ENCODE peak calls at places on chromosomes 16 and 17, in seven cellular contexts. J, Z, Y, T, E, V and F are unnamed samples. For H3K4me1, the result is how much of the 10 kb centered on the place peaks cover.

GRCh38 chr17:37327341-37328090 is 48.3 kb upstream of the C17orf78 start:
- DNase-seq in J (no peak), Z (peak), Y (no peak), T (no peak), E (no peak), V (no peak), F (no peak)

GRCh38 chr16:78443780-78444422 is 344.4 kb downstream of the WWOX start:
- DNase-seq in J (no peak), Z (no peak), Y (no peak), T (no peak), E (no peak), V (no peak), F (peak)

GRCh38 chr16:30110661-30111060 is 2.7 kb downstream of the GDPD3 start:
- DNase-seq in J (no peak), Z (no peak), Y (no peak), T (no peak), E (no peak), V (no peak), F (no peak)

GRCh38 chr17:41352597-41353366 is 2.2 kb upstream of the KRT33A start:
- DNase-seq in J (no peak), Z (no peak), Y (no peak), T (no peak), E (no peak), V (no peak), F (no peak)

GRCh38 chr16:30066882-30067583 is 1.5 kb downstream of the ALDOA start:
- DNase-seq in J (no peak), Z (no peak), Y (peak), T (no peak), E (no peak), V (no peak), F (no peak)

GRCh38 chr17:1627987-1628855 is at the start of gene SLC43A2:
- DNase-seq in J (no peak), Z (peak), Y (peak), T (peak), E (peak), V (no peak), F (peak)

GRCh38 chr17:50721194-50722010 is 2.0 kb downstream of the LUC7L3 start:
- DNase-seq in J (no peak), Z (no peak), Y (peak), T (no peak), E (no peak), V (no peak), F (peak)

GRCh38 chr17:33292184-33292980 is 713 bp downstream of the ASIC2 start:
- DNase-seq in J (peak), Z (peak), Y (peak), T (no peak), E (no peak), V (no peak), F (peak)

GRCh38 chr17:67156269-67157199 is 88.5 kb downstream of the HELZ start:
- DNase-seq in J (no peak), Z (no peak), Y (no peak), T (no peak), E (no peak), V (no peak), F (no peak)

GRCh38 chr16:81004646-81005353 is 1.9 kb downstream of the CMC2 start:
- DNase-seq in J (no peak), Z (peak), Y (peak), T (peak), E (peak), V (no peak), F (no peak)

GRCh38 chr17:82851381-82851780 is 11.6 kb upstream of the ZNF750 start:
- DNase-seq in J (no peak), Z (no peak), Y (no peak), T (no peak), E (no peak), V (no peak), F (no peak)

GRCh38 chr16:83967838-83968482 is at the start of gene NECAB2:
- DNase-seq in J (no peak), Z (no peak), Y (peak), T (no peak), E (no peak), V (no peak), F (peak)

GRCh38 chr16:1300664-1301476 is 8.6 kb upstream of the UBE2I start:
- DNase-seq in J (no peak), Z (peak), Y (peak), T (no peak), E (peak), V (no peak), F (peak)

GRCh38 chr16:29147710-29148425 is 163.0 kb downstream of the LAT start:
- DNase-seq in J (no peak), Z (no peak), Y (no peak), T (no peak), E (no peak), V (no peak), F (no peak)

GRCh38 chr17:60305141-60305540 is 86.8 kb downstream of the USP32 start:
- DNase-seq in J (no peak), Z (peak), Y (no peak), T (no peak), E (peak), V (peak), F (no peak)

GRCh38 chr17:3221850-3222249 is 14.4 kb downstream of the OR1A1 start:
- DNase-seq in J (no peak), Z (no peak), Y (no peak), T (no peak), E (no peak), V (no peak), F (no peak)

GRCh38 chr17:182164-182751 is 808 bp upstream of the DOC2B start:
- DNase-seq in J (no peak), Z (no peak), Y (no peak), T (no peak), E (peak), V (no peak), F (no peak)

GRCh38 chr17:51731941-51732722 is 426.4 kb downstream of the CA10 start:
- DNase-seq in J (no peak), Z (no peak), Y (no peak), T (no peak), E (no peak), V (no peak), F (no peak)

GRCh38 chr17:2064511-2064910 is 9.6 kb downstream of the HIC1 start:
- DNase-seq in J (no peak), Z (no peak), Y (no peak), T (no peak), E (no peak), V (no peak), F (no peak)

GRCh38 chr16:3879887-3880564 is 487 bp downstream of the CREBBP start:
- DNase-seq in J (no peak), Z (peak), Y (peak), T (no peak), E (no peak), V (no peak), F (peak)

GRCh38 chr16:49698931-49699715 is 156.8 kb downstream of the ZNF423 start:
- DNase-seq in J (no peak), Z (no peak), Y (no peak), T (no peak), E (no peak), V (no peak), F (no peak)

GRCh38 chr17:78268960-78269892 is 37.8 kb downstream of the TMEM235 start:
- DNase-seq in J (no peak), Z (peak), Y (peak), T (no peak), E (no peak), V (no peak), F (no peak)

GRCh38 chr17:73746314-73747073 is 102.2 kb upstream of the SDK2 start:
- DNase-seq in J (no peak), Z (no peak), Y (peak), T (no peak), E (no peak), V (no peak), F (no peak)

GRCh38 chr17:59830007-59830630 is 62.6 kb downstream of the TUBD1 start:
- DNase-seq in J (no peak), Z (peak), Y (no peak), T (no peak), E (no peak), V (no peak), F (no peak)

GRCh38 chr17:13306310-13306962 is 288.6 kb upstream of the ELAC2 start:
- DNase-seq in J (peak), Z (peak), Y (peak), T (peak), E (peak), V (no peak), F (peak)

GRCh38 chr17:36527851-36528250 is 6.8 kb downstream of the MYO19 start:
- DNase-seq in J (no peak), Z (no peak), Y (no peak), T (no peak), E (no peak), V (no peak), F (no peak)

GRCh38 chr16:8953064-8953463 is 10.6 kb downstream of the USP7 start:
- DNase-seq in J (no peak), Z (no peak), Y (no peak), T (no peak), E (no peak), V (no peak), F (no peak)

GRCh38 chr17:60327870-60328362 is 64.0 kb downstream of the USP32 start:
- DNase-seq in J (no peak), Z (no peak), Y (no peak), T (no peak), E (no peak), V (no peak), F (no peak)

GRCh38 chr17:80030730-80031410 is 4.8 kb downstream of the TBC1D16 start:
- DNase-seq in J (no peak), Z (no peak), Y (no peak), T (no peak), E (no peak), V (no peak), F (no peak)

GRCh38 chr17:58358408-58359172 is 6.6 kb upstream of the SUPT4H1 start:
- DNase-seq in J (no peak), Z (no peak), Y (no peak), T (no peak), E (peak), V (no peak), F (no peak)

GRCh38 chr16:78045865-78046581 is 23.7 kb downstream of the CLEC3A start:
- DNase-seq in J (peak), Z (peak), Y (peak), T (no peak), E (peak), V (no peak), F (peak)

GRCh38 chr17:63082952-63083351 is 116.9 kb downstream of the TANC2 start:
- DNase-seq in J (no peak), Z (no peak), Y (no peak), T (no peak), E (no peak), V (no peak), F (no peak)

GRCh38 chr16:87801679-87802300 is 36.0 kb upstream of the KLHDC4 start:
- DNase-seq in J (no peak), Z (no peak), Y (no peak), T (no peak), E (no peak), V (no peak), F (no peak)

GRCh38 chr16:21626659-21627277 is 25.6 kb downstream of the IGSF6 start:
- DNase-seq in J (no peak), Z (peak), Y (peak), T (peak), E (peak), V (no peak), F (no peak)

GRCh38 chr17:59001158-59001814 is 105.4 kb downstream of the TRIM37 start:
- DNase-seq in J (no peak), Z (peak), Y (no peak), T (no peak), E (no peak), V (peak), F (peak)

GRCh38 chr17:43832168-43832975 is 574 bp downstream of the MPP3 start:
- DNase-seq in J (no peak), Z (peak), Y (peak), T (no peak), E (peak), V (no peak), F (peak)

GRCh38 chr16:84382396-84382795 is 14.1 kb downstream of the ATP2C2 start:
- DNase-seq in J (no peak), Z (no peak), Y (no peak), T (no peak), E (no peak), V (no peak), F (no peak)

GRCh38 chr17:63700528-63701441 is 860 bp upstream of the LIMD2 start:
- DNase-seq in J (no peak), Z (no peak), Y (peak), T (no peak), E (no peak), V (no peak), F (no peak)

DNA sequence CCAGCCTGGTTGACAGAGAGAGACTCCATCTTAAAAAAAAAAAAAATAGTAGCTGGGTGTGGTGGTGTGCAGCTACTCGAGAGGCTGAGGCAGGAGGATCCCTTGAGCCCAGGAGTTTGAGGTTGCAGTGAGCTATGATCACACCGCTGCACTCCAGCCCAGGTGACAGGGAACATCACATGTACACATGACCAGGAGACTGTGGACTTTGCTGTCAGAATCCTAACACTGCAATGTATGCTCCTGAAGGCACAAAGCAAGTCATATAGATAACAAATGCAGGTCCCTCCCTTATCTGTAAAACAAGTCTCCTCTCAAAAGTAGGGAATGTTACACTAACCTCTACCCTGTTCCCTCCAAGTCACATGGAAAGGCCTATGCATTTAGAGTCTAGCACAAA is 48.6 kb downstream of the ARHGAP17 start:
- DNase-seq in J (no peak), Z (no peak), Y (no peak), T (no peak), E (no peak), V (no peak), F (no peak)
- H3K4me1 ChIP-seq in J (under half), Z (under half), Y (under half), T (under half), E (under half), V (under half), F (under half)

GRCh38 chr17:17982796-17983195 is 10.1 kb downstream of the DRC3 start:
- DNase-seq in J (no peak), Z (no peak), Y (no peak), T (no peak), E (no peak), V (no peak), F (no peak)
- TF ChIP-seq RAD21 in J (no peak), Z (no peak), Y (no peak), T (no peak), E (no peak), V (no peak), F (no peak)

DNA sequence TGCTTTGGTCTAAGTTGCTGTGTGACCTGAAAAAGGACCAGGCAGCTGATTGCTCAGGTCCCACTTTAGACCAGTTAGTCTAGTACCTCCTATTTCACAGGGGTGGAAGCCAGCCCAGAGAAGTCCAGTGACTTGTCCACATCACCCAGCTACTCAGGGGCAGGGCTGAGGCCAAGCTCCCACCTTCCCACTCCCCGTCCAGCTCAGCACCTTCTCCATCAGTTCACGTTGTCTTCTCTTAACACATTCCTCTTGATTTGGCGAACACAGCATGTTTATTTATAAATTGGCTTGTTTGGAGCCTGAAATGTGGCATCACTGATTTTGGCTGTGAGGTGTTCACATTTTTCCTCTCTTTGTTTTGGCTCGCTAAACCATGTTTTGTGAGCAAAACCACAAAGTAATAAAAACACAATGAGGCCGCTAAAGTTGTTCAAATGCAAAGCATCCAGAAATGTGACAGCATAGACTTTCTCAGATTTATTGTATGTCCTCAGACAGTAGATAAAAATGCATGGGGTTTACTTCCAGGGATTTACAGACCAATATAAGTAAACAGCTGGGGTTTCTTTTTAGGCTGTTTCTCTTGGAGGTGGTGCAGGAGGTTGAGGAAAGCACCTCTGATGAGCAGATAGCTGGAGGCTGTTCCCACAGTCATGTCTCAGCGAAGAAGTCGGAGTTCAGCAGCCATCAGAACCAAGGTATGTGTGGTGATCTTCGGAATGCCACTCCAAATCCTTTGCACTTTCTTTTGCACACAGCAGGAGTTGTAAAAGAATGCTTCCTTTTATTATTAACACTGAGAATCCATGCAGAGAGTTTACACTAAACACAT is 88.4 kb downstream of the PLXDC1 start:
- DNase-seq in J (no peak), Z (no peak), Y (no peak), T (no peak), E (no peak), V (no peak), F (no peak)
- TF ChIP-seq MAX in J (no peak), Z (no peak), Y (no peak), T (no peak), E (no peak), V (no peak), F (no peak)

GRCh38 chr16:89378947-89379771 is 111.2 kb downstream of the ANKRD11 start:
- DNase-seq in J (no peak), Z (no peak), Y (no peak), T (no peak), E (no peak), V (no peak), F (no peak)

GRCh38 chr16:89375021-89375420 is 115.3 kb downstream of the ANKRD11 start:
- DNase-seq in J (no peak), Z (no peak), Y (no peak), T (no peak), E (no peak), V (no peak), F (no peak)

GRCh38 chr16:89375686-89376085 is 114.7 kb downstream of the ANKRD11 start:
- DNase-seq in J (no peak), Z (no peak), Y (no peak), T (no peak), E (no peak), V (no peak), F (no peak)

GRCh38 chr16:89377446-89377838 is 112.9 kb downstream of the ANKRD11 start:
- DNase-seq in J (no peak), Z (no peak), Y (no peak), T (no peak), E (no peak), V (no peak), F (no peak)

GRCh38 chr16:89376812-89377445 is 113.4 kb downstream of the ANKRD11 start:
- DNase-seq in J (no peak), Z (no peak), Y (no peak), T (no peak), E (peak), V (no peak), F (peak)
- H3K4me1 ChIP-seq in J (under half), Z (under half), Y (under half), T (under half), E (under half), V (under half), F (under half)

GRCh38 chr16:56861092-56861610 is 3.9 kb upstream of the SLC12A3 start:
- DNase-seq in J (no peak), Z (peak), Y (peak), T (no peak), E (peak), V (no peak), F (no peak)
- TF ChIP-seq RAD21 in J (no peak), Z (no peak), Y (peak), T (no peak), E (no peak), V (no peak), F (no peak)

DNA sequence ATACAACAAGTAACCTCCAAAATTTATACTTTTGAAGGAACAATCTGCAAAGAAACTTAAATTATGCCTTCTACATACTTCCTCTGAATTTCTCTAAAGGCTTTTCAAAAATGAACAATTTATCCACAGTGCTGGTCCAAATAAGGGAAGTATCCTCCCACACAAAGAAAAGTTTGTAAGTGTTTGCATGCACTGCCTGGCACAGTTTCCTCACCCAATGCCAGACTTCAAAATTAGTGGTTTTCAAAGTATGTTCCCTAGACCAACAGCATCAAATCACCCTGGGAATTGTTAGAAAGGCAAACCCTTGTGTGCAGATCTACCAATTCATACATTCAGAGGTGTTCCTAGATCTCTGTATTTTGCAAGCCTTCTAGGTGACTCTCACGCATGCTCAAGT is 82.5 kb downstream of the PCTP start:
- DNase-seq in J (no peak), Z (no peak), Y (no peak), T (no peak), E (no peak), V (no peak), F (no peak)
- TF ChIP-seq MAX in J (no peak), Z (no peak), Y (no peak), T (no peak), E (no peak), V (no peak), F (no peak)

GRCh38 chr17:28053044-28053670 is 10.7 kb downstream of the NLK start:
- DNase-seq in J (no peak), Z (no peak), Y (no peak), T (no peak), E (no peak), V (no peak), F (no peak)
- H3K4me1 ChIP-seq in J (under half), Z (under half), Y (under half), T (under half), E (half or more), V (half or more), F (under half)